ENCODE peak calls at places on chromosomes 13 and 19, in five cellular contexts. One of them, this sample, is unnamed.

GRCh38 chr19:21693399-21693798 is 74.0 kb downstream of the ZNF100 start:
- DNase-seq in CD8-positive, alpha-beta T cell: no peak
- DNase-seq in AG10803: no peak
- DNase-seq in BJ: no peak
- DNase-seq in fibroblast of pulmonary artery: no peak
- DNase-seq in this sample: no peak

GRCh38 chr13:113283904-113284303 is 13.1 kb upstream of the LAMP1 start:
- DNase-seq in CD8-positive, alpha-beta T cell: no peak
- DNase-seq in AG10803: no peak
- DNase-seq in BJ: no peak
- DNase-seq in fibroblast of pulmonary artery: no peak
- DNase-seq in this sample: no peak

GRCh38 chr19:28961772-28962500 is 251.0 kb downstream of the UQCRFS1 start:
- DNase-seq in CD8-positive, alpha-beta T cell: no peak
- DNase-seq in AG10803: peak
- DNase-seq in BJ: peak
- DNase-seq in fibroblast of pulmonary artery: peak
- DNase-seq in this sample: peak

GRCh38 chr13:45393941-45394570 is 24.1 kb downstream of the SLC25A30 start:
- DNase-seq in CD8-positive, alpha-beta T cell: no peak
- DNase-seq in AG10803: peak
- DNase-seq in BJ: no peak
- DNase-seq in fibroblast of pulmonary artery: peak
- DNase-seq in this sample: peak

GRCh38 chr13:21884965-21885567 is 214.2 kb downstream of the FGF9 start:
- DNase-seq in CD8-positive, alpha-beta T cell: no peak
- DNase-seq in AG10803: no peak
- DNase-seq in BJ: no peak
- DNase-seq in fibroblast of pulmonary artery: no peak
- DNase-seq in this sample: no peak

GRCh38 chr19:6042776-6043726 is 65.1 kb upstream of the RANBP3 start:
- DNase-seq in CD8-positive, alpha-beta T cell: no peak
- DNase-seq in AG10803: no peak
- DNase-seq in BJ: no peak
- DNase-seq in fibroblast of pulmonary artery: no peak
- DNase-seq in this sample: no peak

GRCh38 chr13:45412274-45413049 is 5.7 kb downstream of the SLC25A30 start:
- DNase-seq in CD8-positive, alpha-beta T cell: no peak
- DNase-seq in AG10803: no peak
- DNase-seq in BJ: no peak
- DNase-seq in fibroblast of pulmonary artery: no peak
- DNase-seq in this sample: no peak

GRCh38 chr13:52665325-52665724 is 12.7 kb downstream of the SUGT1 start:
- DNase-seq in CD8-positive, alpha-beta T cell: no peak
- DNase-seq in AG10803: peak
- DNase-seq in BJ: no peak
- DNase-seq in fibroblast of pulmonary artery: peak
- DNase-seq in this sample: peak

GRCh38 chr13:107641574-107641973 is 573.8 kb downstream of the LIG4 start:
- DNase-seq in CD8-positive, alpha-beta T cell: no peak
- DNase-seq in AG10803: no peak
- DNase-seq in BJ: no peak
- DNase-seq in fibroblast of pulmonary artery: no peak
- DNase-seq in this sample: no peak

GRCh38 chr19:38429055-38429810 is 3.2 kb upstream of the RASGRP4 start:
- DNase-seq in CD8-positive, alpha-beta T cell: no peak
- DNase-seq in AG10803: no peak
- DNase-seq in BJ: no peak
- DNase-seq in fibroblast of pulmonary artery: no peak
- DNase-seq in this sample: no peak

GRCh38 chr19:41638624-41639023 is 11.8 kb upstream of the CEACAM4 start:
- DNase-seq in CD8-positive, alpha-beta T cell: no peak
- DNase-seq in AG10803: no peak
- DNase-seq in BJ: no peak
- DNase-seq in fibroblast of pulmonary artery: no peak
- DNase-seq in this sample: no peak

GRCh38 chr19:58047672-58048071 is 11.4 kb upstream of the ZNF135 start:
- DNase-seq in CD8-positive, alpha-beta T cell: no peak
- DNase-seq in AG10803: no peak
- DNase-seq in BJ: no peak
- DNase-seq in fibroblast of pulmonary artery: no peak
- DNase-seq in this sample: no peak

GRCh38 chr13:21934309-21934708 is 263.4 kb downstream of the FGF9 start:
- DNase-seq in CD8-positive, alpha-beta T cell: no peak
- DNase-seq in AG10803: no peak
- DNase-seq in BJ: no peak
- DNase-seq in fibroblast of pulmonary artery: no peak
- DNase-seq in this sample: no peak

GRCh38 chr19:4225902-4226301 is 3.4 kb upstream of the EBI3 start:
- DNase-seq in CD8-positive, alpha-beta T cell: no peak
- DNase-seq in AG10803: no peak
- DNase-seq in BJ: no peak
- DNase-seq in fibroblast of pulmonary artery: no peak
- DNase-seq in this sample: no peak

GRCh38 chr13:98664047-98664446 is 87.1 kb upstream of the STK24 start:
- DNase-seq in CD8-positive, alpha-beta T cell: no peak
- DNase-seq in AG10803: peak
- DNase-seq in BJ: peak
- DNase-seq in fibroblast of pulmonary artery: peak
- DNase-seq in this sample: peak

GRCh38 chr19:16371540-16371986 is 46.9 kb downstream of the KLF2 start:
- DNase-seq in CD8-positive, alpha-beta T cell: peak
- DNase-seq in AG10803: no peak
- DNase-seq in BJ: no peak
- DNase-seq in fibroblast of pulmonary artery: no peak
- DNase-seq in this sample: no peak

GRCh38 chr19:6187374-6187773 is 51.9 kb downstream of the ACSBG2 start:
- DNase-seq in CD8-positive, alpha-beta T cell: peak
- DNase-seq in AG10803: no peak
- DNase-seq in BJ: no peak
- DNase-seq in fibroblast of pulmonary artery: no peak
- DNase-seq in this sample: no peak

GRCh38 chr13:58953638-58954037 is 1210.1 kb downstream of the DIAPH3 start:
- DNase-seq in CD8-positive, alpha-beta T cell: no peak
- DNase-seq in AG10803: no peak
- DNase-seq in BJ: no peak
- DNase-seq in fibroblast of pulmonary artery: no peak
- DNase-seq in this sample: no peak

GRCh38 chr19:33771308-33772101 is 25.2 kb upstream of the KCTD15 start:
- DNase-seq in CD8-positive, alpha-beta T cell: peak
- DNase-seq in AG10803: peak
- DNase-seq in BJ: no peak
- DNase-seq in fibroblast of pulmonary artery: peak
- DNase-seq in this sample: peak

GRCh38 chr13:20561731-20562130 is 5.2 kb upstream of the IFT88 start:
- DNase-seq in CD8-positive, alpha-beta T cell: no peak
- DNase-seq in AG10803: no peak
- DNase-seq in BJ: no peak
- DNase-seq in fibroblast of pulmonary artery: no peak
- DNase-seq in this sample: no peak

GRCh38 chr13:102948006-102948405 is 102.2 kb downstream of the ERCC5 start:
- DNase-seq in CD8-positive, alpha-beta T cell: no peak
- DNase-seq in AG10803: no peak
- DNase-seq in BJ: no peak
- DNase-seq in fibroblast of pulmonary artery: peak
- DNase-seq in this sample: peak

GRCh38 chr19:16559896-16560295 is 12.3 kb downstream of the SLC35E1 start:
- DNase-seq in CD8-positive, alpha-beta T cell: no peak
- DNase-seq in AG10803: peak
- DNase-seq in BJ: no peak
- DNase-seq in fibroblast of pulmonary artery: peak
- DNase-seq in this sample: no peak

DNA sequence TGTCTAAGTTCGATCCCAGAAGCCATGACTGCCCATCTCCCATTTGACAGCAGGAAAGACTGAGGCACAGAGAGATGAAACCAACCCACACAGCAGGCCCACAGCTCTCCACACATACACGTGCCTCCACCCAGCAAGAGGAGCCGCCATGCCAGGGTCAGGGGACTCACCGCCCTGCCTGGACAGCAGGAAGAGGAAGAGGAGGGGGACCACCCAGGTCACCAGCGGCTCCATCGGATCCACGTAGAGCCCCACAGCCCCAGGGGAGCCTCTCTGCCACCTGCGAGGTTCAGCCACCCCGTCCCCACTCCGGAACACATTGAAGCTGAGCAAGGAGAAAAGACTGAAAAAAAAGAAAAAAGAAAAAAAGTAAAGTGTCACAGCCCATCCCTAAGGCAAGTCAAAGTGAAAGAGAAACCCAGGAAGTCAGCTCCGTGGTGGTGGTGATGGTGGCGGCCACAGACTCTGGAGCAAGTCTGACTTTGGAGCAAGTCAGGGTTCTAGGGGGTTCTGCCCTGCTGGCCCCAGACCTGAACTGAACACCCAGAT is at the start of gene IL12RB1:
- DNase-seq in CD8-positive, alpha-beta T cell: peak
- DNase-seq in AG10803: no peak
- DNase-seq in BJ: no peak
- DNase-seq in fibroblast of pulmonary artery: no peak
- DNase-seq in this sample: no peak
- H3K4me3 ChIP-seq in CD8-positive, alpha-beta T cell: peak
- H3K4me3 ChIP-seq in AG10803: no peak
- H3K4me3 ChIP-seq in BJ: no peak
- H3K4me3 ChIP-seq in fibroblast of pulmonary artery: no peak
- H3K4me3 ChIP-seq in this sample: no peak

DNA sequence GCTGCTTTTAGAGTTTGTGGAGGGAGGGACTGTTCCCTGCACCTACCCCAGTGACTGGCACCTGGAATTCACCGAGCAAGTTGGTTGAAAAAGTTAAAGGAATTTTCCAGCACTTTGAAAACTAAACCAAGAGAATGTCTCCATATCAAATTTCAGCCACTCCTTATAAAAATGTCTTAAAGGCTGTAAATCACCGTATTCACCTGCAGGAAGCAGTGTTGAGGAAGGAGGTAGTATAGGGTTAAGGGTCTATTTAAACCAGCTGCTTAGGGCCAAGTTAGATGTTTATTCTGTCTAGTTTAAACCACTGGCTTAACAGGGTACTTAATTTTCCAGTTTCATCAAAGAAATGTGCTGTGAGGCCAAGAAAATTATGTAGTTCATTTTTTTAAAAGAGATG is 3.8 kb upstream of the RAB20 start:
- DNase-seq in CD8-positive, alpha-beta T cell: no peak
- DNase-seq in AG10803: no peak
- DNase-seq in BJ: no peak
- DNase-seq in fibroblast of pulmonary artery: no peak
- DNase-seq in this sample: no peak
- TF ChIP-seq CTCF in CD8-positive, alpha-beta T cell: no peak
- TF ChIP-seq CTCF in AG10803: no peak
- TF ChIP-seq CTCF in BJ: no peak
- TF ChIP-seq CTCF in fibroblast of pulmonary artery: peak
- TF ChIP-seq CTCF in this sample: peak

DNA sequence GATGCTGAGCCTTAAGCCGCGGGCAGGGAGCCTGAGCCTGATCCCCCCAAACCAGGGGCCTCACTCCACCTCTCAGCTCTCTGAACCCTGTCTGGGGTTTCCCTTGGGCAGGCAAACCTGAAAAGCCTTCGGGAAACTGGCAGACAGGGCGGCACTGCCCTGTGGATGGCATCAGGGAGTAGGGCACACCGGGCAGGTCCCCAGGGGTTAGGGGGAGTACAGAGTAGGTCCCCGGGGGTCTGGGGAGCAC is 9.7 kb downstream of the MKNK2 start:
- DNase-seq in CD8-positive, alpha-beta T cell: no peak
- DNase-seq in AG10803: no peak
- DNase-seq in BJ: no peak
- DNase-seq in fibroblast of pulmonary artery: no peak
- DNase-seq in this sample: no peak
- H3K4me3 ChIP-seq in CD8-positive, alpha-beta T cell: peak
- H3K4me3 ChIP-seq in AG10803: no peak
- H3K4me3 ChIP-seq in BJ: no peak
- H3K4me3 ChIP-seq in fibroblast of pulmonary artery: no peak
- H3K4me3 ChIP-seq in this sample: no peak

GRCh38 chr19:34837262-34837661 is 64.2 kb upstream of the ZNF599 start:
- DNase-seq in CD8-positive, alpha-beta T cell: no peak
- DNase-seq in AG10803: no peak
- DNase-seq in BJ: no peak
- DNase-seq in fibroblast of pulmonary artery: peak
- DNase-seq in this sample: no peak

GRCh38 chr19:34838753-34839431 is 65.9 kb upstream of the ZNF599 start:
- DNase-seq in CD8-positive, alpha-beta T cell: no peak
- DNase-seq in AG10803: peak
- DNase-seq in BJ: no peak
- DNase-seq in fibroblast of pulmonary artery: peak
- DNase-seq in this sample: no peak

GRCh38 chr19:34841780-34842179 is 68.8 kb upstream of the ZNF599 start:
- DNase-seq in CD8-positive, alpha-beta T cell: no peak
- DNase-seq in AG10803: no peak
- DNase-seq in BJ: no peak
- DNase-seq in fibroblast of pulmonary artery: no peak
- DNase-seq in this sample: no peak

GRCh38 chr19:34835952-34836351 is 62.9 kb upstream of the ZNF599 start:
- DNase-seq in CD8-positive, alpha-beta T cell: no peak
- DNase-seq in AG10803: no peak
- DNase-seq in BJ: no peak
- DNase-seq in fibroblast of pulmonary artery: no peak
- DNase-seq in this sample: no peak

GRCh38 chr19:34838248-34838647 is 65.2 kb upstream of the ZNF599 start:
- DNase-seq in CD8-positive, alpha-beta T cell: no peak
- DNase-seq in AG10803: no peak
- DNase-seq in BJ: no peak
- DNase-seq in fibroblast of pulmonary artery: peak
- DNase-seq in this sample: no peak
- TF ChIP-seq CTCF in CD8-positive, alpha-beta T cell: no peak
- TF ChIP-seq CTCF in AG10803: peak
- TF ChIP-seq CTCF in BJ: no peak
- TF ChIP-seq CTCF in fibroblast of pulmonary artery: peak
- TF ChIP-seq CTCF in this sample: no peak

GRCh38 chr13:44160549-44161278 is 212.9 kb upstream of the SERP2 start:
- DNase-seq in CD8-positive, alpha-beta T cell: no peak
- DNase-seq in AG10803: peak
- DNase-seq in BJ: peak
- DNase-seq in fibroblast of pulmonary artery: no peak
- DNase-seq in this sample: no peak
- H3K4me3 ChIP-seq in CD8-positive, alpha-beta T cell: no peak
- H3K4me3 ChIP-seq in AG10803: no peak
- H3K4me3 ChIP-seq in BJ: no peak
- H3K4me3 ChIP-seq in fibroblast of pulmonary artery: no peak
- H3K4me3 ChIP-seq in this sample: no peak

DNA sequence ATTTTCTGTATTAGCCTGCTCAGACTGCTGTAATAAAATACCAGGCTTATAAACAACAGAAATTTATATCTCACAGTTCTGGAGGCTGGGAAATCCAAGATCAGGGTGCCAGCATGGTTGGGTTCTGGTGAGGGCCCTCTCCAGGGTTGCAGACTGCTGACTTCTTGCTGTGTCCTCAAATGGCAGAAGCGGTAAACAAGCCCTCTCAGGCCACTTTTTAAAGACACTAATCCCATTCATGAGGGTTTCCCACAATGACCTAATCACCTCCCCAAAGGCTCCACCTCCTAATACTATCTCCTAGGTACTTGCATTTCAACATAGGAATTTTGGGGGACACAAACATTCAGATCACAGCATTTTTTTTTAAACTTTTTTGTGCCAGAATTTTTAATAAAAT is 159.3 kb downstream of the PDS5B start:
- DNase-seq in CD8-positive, alpha-beta T cell: no peak
- DNase-seq in AG10803: no peak
- DNase-seq in BJ: no peak
- DNase-seq in fibroblast of pulmonary artery: no peak
- DNase-seq in this sample: no peak
- TF ChIP-seq CTCF in CD8-positive, alpha-beta T cell: no peak
- TF ChIP-seq CTCF in AG10803: no peak
- TF ChIP-seq CTCF in BJ: no peak
- TF ChIP-seq CTCF in fibroblast of pulmonary artery: no peak
- TF ChIP-seq CTCF in this sample: no peak

This sample was measured in fibroblast of mammary gland.